ENCODE peak calls at places on chromosome 21, in seven cellular contexts. B is stimulated activated CD4-positive, alpha-beta T cell treated with anti-CD3 and anti-CD28 coated beads, Interleukin-12 subunit alpha, Interleukin-12 subunit beta, amount 100 ng/mL, for 4 hours; C is CD8-positive, alpha-beta memory T cell; V is Peyer's patch; T is lower lobe of right lung; P is fibroblast of mammary gland; I is effector memory CD4-positive, alpha-beta T cell. G is an unnamed sample.

GRCh38 chr21:41878831-41879189 is 334 bp downstream of the PRDM15 start:
- DNase-seq in B (peak), C (peak), V (peak), T (peak), P (peak), I (peak), G (no peak)

GRCh38 chr21:39452207-39452964 is 616 bp downstream of the SH3BGR start:
- DNase-seq in B (no peak), C (no peak), V (no peak), T (no peak), P (peak), I (no peak), G (no peak)

GRCh38 chr21:41962425-41962966 is 8.7 kb upstream of the C2CD2 start:
- DNase-seq in B (no peak), C (no peak), V (peak), T (no peak), P (no peak), I (no peak), G (no peak)

GRCh38 chr21:17436626-17437111 is 76.2 kb upstream of the CXADR start:
- DNase-seq in B (no peak), C (no peak), V (no peak), T (no peak), P (no peak), I (no peak), G (no peak)

GRCh38 chr21:30444204-30444603 is 4.1 kb downstream of the KRTAP15-1 start:
- DNase-seq in B (no peak), C (no peak), V (no peak), T (no peak), P (no peak), I (no peak), G (no peak)

GRCh38 chr21:14711287-14711686 is 165.2 kb upstream of the SAMSN1 start:
- DNase-seq in B (no peak), C (no peak), V (no peak), T (no peak), P (no peak), I (no peak), G (no peak)

GRCh38 chr21:37435120-37435519 is 68.5 kb downstream of the DYRK1A start:
- DNase-seq in B (no peak), C (peak), V (peak), T (no peak), P (peak), I (peak), G (no peak)

GRCh38 chr21:29704719-29705118 is 235.1 kb downstream of the GRIK1 start:
- DNase-seq in B (no peak), C (no peak), V (no peak), T (no peak), P (peak), I (no peak), G (no peak)

GRCh38 chr21:41927727-41928409 is 25.9 kb downstream of the C2CD2 start:
- DNase-seq in B (no peak), C (no peak), V (no peak), T (no peak), P (no peak), I (no peak), G (no peak)

GRCh38 chr21:44489962-44490361 is 34.7 kb downstream of the LRRC3 start:
- DNase-seq in B (no peak), C (no peak), V (no peak), T (no peak), P (no peak), I (no peak), G (no peak)

GRCh38 chr21:18249542-18250152 is 5.0 kb downstream of the CHODL start:
- DNase-seq in B (no peak), C (no peak), V (no peak), T (no peak), P (no peak), I (no peak), G (no peak)

GRCh38 chr21:41360072-41360821 is 1.6 kb upstream of the MX2 start:
- DNase-seq in B (no peak), C (no peak), V (peak), T (no peak), P (peak), I (no peak), G (peak)

GRCh38 chr21:35202431-35202830 is 153.3 kb upstream of the RUNX1 start:
- DNase-seq in B (no peak), C (no peak), V (no peak), T (no peak), P (peak), I (no peak), G (no peak)

GRCh38 chr21:42061866-42062542 is 9.1 kb upstream of the UMODL1 start:
- DNase-seq in B (peak), C (peak), V (peak), T (no peak), P (no peak), I (peak), G (no peak)

G was measured in vagina.